ENCODE peak calls at places on chromosomes 1 and 21, in six cellular contexts. One of them, this sample, is unnamed. For H3K27me3, the result is how much of the 10 kb centered on the place peaks cover.

GRCh38 chr1:48049823-48050539 is 52.8 kb upstream of the TRABD2B start:
- DNase-seq in body of pancreas: peak
- DNase-seq in heart left ventricle: no peak
- DNase-seq in upper lobe of left lung: no peak
- DNase-seq in AG04450: no peak
- DNase-seq in lower lobe of right lung: no peak
- DNase-seq in this sample: no peak

GRCh38 chr21:37369307-37369854 is 2.8 kb downstream of the DYRK1A start:
- DNase-seq in body of pancreas: no peak
- DNase-seq in heart left ventricle: no peak
- DNase-seq in upper lobe of left lung: no peak
- DNase-seq in AG04450: no peak
- DNase-seq in lower lobe of right lung: no peak
- DNase-seq in this sample: no peak

GRCh38 chr1:210001751-210002150 is 63.7 kb downstream of the SYT14 start:
- DNase-seq in body of pancreas: no peak
- DNase-seq in heart left ventricle: no peak
- DNase-seq in upper lobe of left lung: no peak
- DNase-seq in AG04450: no peak
- DNase-seq in lower lobe of right lung: no peak
- DNase-seq in this sample: no peak

GRCh38 chr1:225467193-225468020 is 39.6 kb upstream of the LBR start:
- DNase-seq in body of pancreas: no peak
- DNase-seq in heart left ventricle: peak
- DNase-seq in upper lobe of left lung: peak
- DNase-seq in AG04450: no peak
- DNase-seq in lower lobe of right lung: peak
- DNase-seq in this sample: peak

GRCh38 chr21:46096997-46097825 is 701 bp upstream of the COL6A2 start:
- DNase-seq in body of pancreas: peak
- DNase-seq in heart left ventricle: peak
- DNase-seq in upper lobe of left lung: peak
- DNase-seq in AG04450: no peak
- DNase-seq in lower lobe of right lung: no peak
- DNase-seq in this sample: peak

GRCh38 chr1:175192111-175192629 is 406 bp downstream of the KIAA0040 start:
- DNase-seq in body of pancreas: peak
- DNase-seq in heart left ventricle: peak
- DNase-seq in upper lobe of left lung: no peak
- DNase-seq in AG04450: no peak
- DNase-seq in lower lobe of right lung: peak
- DNase-seq in this sample: peak

GRCh38 chr1:178438432-178438831 is 58.3 kb downstream of the CLEC20A start:
- DNase-seq in body of pancreas: no peak
- DNase-seq in heart left ventricle: no peak
- DNase-seq in upper lobe of left lung: no peak
- DNase-seq in AG04450: no peak
- DNase-seq in lower lobe of right lung: no peak
- DNase-seq in this sample: no peak

GRCh38 chr1:234409328-234409727 is 36.1 kb downstream of the COA6 start:
- DNase-seq in body of pancreas: no peak
- DNase-seq in heart left ventricle: no peak
- DNase-seq in upper lobe of left lung: no peak
- DNase-seq in AG04450: no peak
- DNase-seq in lower lobe of right lung: no peak
- DNase-seq in this sample: no peak

GRCh38 chr1:74357150-74357549 is 122.0 kb downstream of the TNNI3K start:
- DNase-seq in body of pancreas: no peak
- DNase-seq in heart left ventricle: no peak
- DNase-seq in upper lobe of left lung: no peak
- DNase-seq in AG04450: no peak
- DNase-seq in lower lobe of right lung: no peak
- DNase-seq in this sample: no peak

GRCh38 chr1:228867093-228867950 is 132.0 kb downstream of the RHOU start:
- DNase-seq in body of pancreas: no peak
- DNase-seq in heart left ventricle: no peak
- DNase-seq in upper lobe of left lung: peak
- DNase-seq in AG04450: no peak
- DNase-seq in lower lobe of right lung: no peak
- DNase-seq in this sample: no peak

GRCh38 chr1:66261370-66261769 is 272.6 kb upstream of the SGIP1 start:
- DNase-seq in body of pancreas: no peak
- DNase-seq in heart left ventricle: no peak
- DNase-seq in upper lobe of left lung: no peak
- DNase-seq in AG04450: no peak
- DNase-seq in lower lobe of right lung: no peak
- DNase-seq in this sample: no peak

GRCh38 chr1:113871597-113872113 is at the start of gene PTPN22:
- DNase-seq in body of pancreas: peak
- DNase-seq in heart left ventricle: peak
- DNase-seq in upper lobe of left lung: no peak
- DNase-seq in AG04450: peak
- DNase-seq in lower lobe of right lung: peak
- DNase-seq in this sample: peak

GRCh38 chr1:11862890-11863289 is 4.1 kb upstream of the NPPB start:
- DNase-seq in body of pancreas: no peak
- DNase-seq in heart left ventricle: no peak
- DNase-seq in upper lobe of left lung: no peak
- DNase-seq in AG04450: no peak
- DNase-seq in lower lobe of right lung: no peak
- DNase-seq in this sample: no peak

GRCh38 chr1:178461104-178461503 is 35.7 kb downstream of the CLEC20A start:
- DNase-seq in body of pancreas: no peak
- DNase-seq in heart left ventricle: no peak
- DNase-seq in upper lobe of left lung: no peak
- DNase-seq in AG04450: no peak
- DNase-seq in lower lobe of right lung: no peak
- DNase-seq in this sample: no peak

GRCh38 chr1:12083766-12084165 is 20.7 kb downstream of the TNFRSF8 start:
- DNase-seq in body of pancreas: no peak
- DNase-seq in heart left ventricle: no peak
- DNase-seq in upper lobe of left lung: no peak
- DNase-seq in AG04450: peak
- DNase-seq in lower lobe of right lung: no peak
- DNase-seq in this sample: peak

GRCh38 chr21:28602581-28602980 is 390.1 kb downstream of the LTN1 start:
- DNase-seq in body of pancreas: no peak
- DNase-seq in heart left ventricle: no peak
- DNase-seq in upper lobe of left lung: no peak
- DNase-seq in AG04450: no peak
- DNase-seq in lower lobe of right lung: no peak
- DNase-seq in this sample: no peak

GRCh38 chr1:61056674-61057439 is 25.5 kb upstream of the NFIA start:
- DNase-seq in body of pancreas: peak
- DNase-seq in heart left ventricle: peak
- DNase-seq in upper lobe of left lung: peak
- DNase-seq in AG04450: no peak
- DNase-seq in lower lobe of right lung: peak
- DNase-seq in this sample: peak

GRCh38 chr1:161032409-161032808 is 6.4 kb downstream of the TSTD1 start:
- DNase-seq in body of pancreas: no peak
- DNase-seq in heart left ventricle: no peak
- DNase-seq in upper lobe of left lung: no peak
- DNase-seq in AG04450: no peak
- DNase-seq in lower lobe of right lung: no peak
- DNase-seq in this sample: no peak

GRCh38 chr1:17167783-17168479 is 37.0 kb upstream of the PADI1 start:
- DNase-seq in body of pancreas: no peak
- DNase-seq in heart left ventricle: no peak
- DNase-seq in upper lobe of left lung: no peak
- DNase-seq in AG04450: no peak
- DNase-seq in lower lobe of right lung: no peak
- DNase-seq in this sample: no peak

GRCh38 chr1:156767879-156768608 is 709 bp downstream of the PRCC start:
- DNase-seq in body of pancreas: peak
- DNase-seq in heart left ventricle: peak
- DNase-seq in upper lobe of left lung: peak
- DNase-seq in AG04450: no peak
- DNase-seq in lower lobe of right lung: peak
- DNase-seq in this sample: peak

GRCh38 chr1:85847356-85847755 is 139.1 kb upstream of the ZNHIT6 start:
- DNase-seq in body of pancreas: no peak
- DNase-seq in heart left ventricle: no peak
- DNase-seq in upper lobe of left lung: no peak
- DNase-seq in AG04450: no peak
- DNase-seq in lower lobe of right lung: no peak
- DNase-seq in this sample: no peak

GRCh38 chr1:31666290-31666963 is 21.8 kb upstream of the PEF1 start:
- DNase-seq in body of pancreas: peak
- DNase-seq in heart left ventricle: no peak
- DNase-seq in upper lobe of left lung: no peak
- DNase-seq in AG04450: no peak
- DNase-seq in lower lobe of right lung: no peak
- DNase-seq in this sample: no peak

GRCh38 chr1:77416692-77417450 is 135.1 kb downstream of the AK5 start:
- DNase-seq in body of pancreas: no peak
- DNase-seq in heart left ventricle: no peak
- DNase-seq in upper lobe of left lung: no peak
- DNase-seq in AG04450: no peak
- DNase-seq in lower lobe of right lung: no peak
- DNase-seq in this sample: no peak

GRCh38 chr1:234388094-234388493 is 14.8 kb downstream of the COA6 start:
- DNase-seq in body of pancreas: no peak
- DNase-seq in heart left ventricle: no peak
- DNase-seq in upper lobe of left lung: no peak
- DNase-seq in AG04450: no peak
- DNase-seq in lower lobe of right lung: no peak
- DNase-seq in this sample: no peak

GRCh38 chr21:29504751-29505321 is 206.1 kb downstream of the BACH1 start:
- DNase-seq in body of pancreas: no peak
- DNase-seq in heart left ventricle: no peak
- DNase-seq in upper lobe of left lung: no peak
- DNase-seq in AG04450: peak
- DNase-seq in lower lobe of right lung: no peak
- DNase-seq in this sample: no peak

GRCh38 chr1:173420330-173420806 is 56.8 kb upstream of the PRDX6 start:
- DNase-seq in body of pancreas: peak
- DNase-seq in heart left ventricle: peak
- DNase-seq in upper lobe of left lung: no peak
- DNase-seq in AG04450: peak
- DNase-seq in lower lobe of right lung: peak
- DNase-seq in this sample: no peak

GRCh38 chr1:28115267-28115666 is 26.9 kb upstream of the EYA3 start:
- DNase-seq in body of pancreas: no peak
- DNase-seq in heart left ventricle: peak
- DNase-seq in upper lobe of left lung: no peak
- DNase-seq in AG04450: no peak
- DNase-seq in lower lobe of right lung: peak
- DNase-seq in this sample: no peak

GRCh38 chr1:81044708-81045107 is 756.0 kb upstream of the ADGRL2 start:
- DNase-seq in body of pancreas: no peak
- DNase-seq in heart left ventricle: no peak
- DNase-seq in upper lobe of left lung: no peak
- DNase-seq in AG04450: no peak
- DNase-seq in lower lobe of right lung: no peak
- DNase-seq in this sample: no peak

GRCh38 chr1:160665330-160666078 is 18.7 kb upstream of the SLAMF1 start:
- DNase-seq in body of pancreas: peak
- DNase-seq in heart left ventricle: peak
- DNase-seq in upper lobe of left lung: no peak
- DNase-seq in AG04450: no peak
- DNase-seq in lower lobe of right lung: peak
- DNase-seq in this sample: peak

GRCh38 chr1:34845131-34845901 is 14.2 kb downstream of the SMIM12 start:
- DNase-seq in body of pancreas: no peak
- DNase-seq in heart left ventricle: no peak
- DNase-seq in upper lobe of left lung: no peak
- DNase-seq in AG04450: no peak
- DNase-seq in lower lobe of right lung: no peak
- DNase-seq in this sample: no peak
- TF ChIP-seq CTCF in body of pancreas: no peak
- TF ChIP-seq CTCF in heart left ventricle: no peak
- TF ChIP-seq CTCF in upper lobe of left lung: no peak
- TF ChIP-seq CTCF in AG04450: no peak
- TF ChIP-seq CTCF in lower lobe of right lung: no peak
- TF ChIP-seq CTCF in this sample: no peak

DNA sequence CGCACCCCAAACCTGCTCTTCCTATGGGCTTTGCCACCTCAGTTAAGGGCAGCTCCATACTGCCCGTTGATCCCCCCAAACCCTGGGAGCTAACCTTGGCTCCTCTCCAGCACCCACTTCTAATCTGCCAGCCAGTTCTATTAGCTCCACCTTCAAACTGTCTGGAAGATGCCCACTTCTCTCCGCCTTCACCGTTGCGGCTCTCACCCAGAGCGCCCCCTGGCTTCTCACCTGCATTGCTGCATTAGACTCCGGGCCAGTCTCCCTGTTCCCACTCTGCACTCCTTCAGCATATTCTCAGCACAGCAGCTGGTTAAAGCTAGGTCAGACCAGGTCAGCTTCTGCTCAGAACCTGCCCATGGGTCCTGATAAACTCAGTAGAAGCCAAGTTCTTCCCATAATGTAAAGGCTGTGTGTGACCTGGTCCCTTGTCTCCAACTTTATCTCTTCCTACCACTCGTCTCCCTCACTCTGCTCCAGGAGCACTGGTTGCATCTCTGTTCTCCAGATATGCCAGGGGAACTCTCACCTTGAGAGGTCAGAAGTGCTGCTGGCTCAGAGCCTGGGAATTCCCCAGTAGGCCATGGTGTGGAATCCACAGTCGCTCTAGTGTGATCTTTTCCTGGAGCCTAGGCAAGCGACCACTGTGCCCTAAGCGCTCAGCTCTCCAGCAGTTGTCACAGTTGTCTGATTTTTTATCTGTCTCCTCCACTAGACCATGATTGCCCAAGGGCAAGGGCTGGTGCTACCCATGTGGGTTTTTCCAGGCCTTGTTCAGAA is 150.3 kb downstream of the HMGB4 start:
- DNase-seq in body of pancreas: peak
- DNase-seq in heart left ventricle: peak
- DNase-seq in upper lobe of left lung: no peak
- DNase-seq in AG04450: no peak
- DNase-seq in lower lobe of right lung: peak
- DNase-seq in this sample: no peak
- H3K27me3 ChIP-seq in body of pancreas: under half
- H3K27me3 ChIP-seq in heart left ventricle: under half
- H3K27me3 ChIP-seq in upper lobe of left lung: under half
- H3K27me3 ChIP-seq in AG04450: under half
- H3K27me3 ChIP-seq in lower lobe of right lung: under half
- H3K27me3 ChIP-seq in this sample: under half

DNA sequence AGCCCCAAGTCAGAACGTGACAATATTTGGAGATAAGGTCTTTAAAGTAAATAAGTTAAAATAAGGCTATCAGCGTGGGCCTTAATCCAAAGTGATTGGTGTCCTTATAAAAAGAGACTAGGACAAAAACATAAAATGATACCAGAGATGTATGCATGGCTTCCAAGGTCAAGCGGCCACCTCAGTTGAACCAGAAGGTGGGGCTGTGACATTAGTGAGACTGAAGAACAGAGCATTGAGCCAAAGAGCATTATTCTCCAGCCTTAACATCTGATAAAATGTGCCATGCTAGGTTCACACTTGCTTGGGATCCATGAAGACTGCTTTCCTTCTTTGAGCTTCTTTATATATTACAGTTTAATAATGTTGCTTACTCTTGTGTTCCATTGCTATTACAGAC is 554.6 kb downstream of the PLA2G4A start:
- DNase-seq in body of pancreas: no peak
- DNase-seq in heart left ventricle: no peak
- DNase-seq in upper lobe of left lung: no peak
- DNase-seq in AG04450: no peak
- DNase-seq in lower lobe of right lung: no peak
- DNase-seq in this sample: no peak
- TF ChIP-seq CTCF in body of pancreas: no peak
- TF ChIP-seq CTCF in heart left ventricle: no peak
- TF ChIP-seq CTCF in upper lobe of left lung: no peak
- TF ChIP-seq CTCF in AG04450: no peak
- TF ChIP-seq CTCF in lower lobe of right lung: no peak
- TF ChIP-seq CTCF in this sample: no peak

GRCh38 chr1:18553388-18553787 is 72.7 kb downstream of the KLHDC7A start:
- DNase-seq in body of pancreas: no peak
- DNase-seq in heart left ventricle: no peak
- DNase-seq in upper lobe of left lung: no peak
- DNase-seq in AG04450: no peak
- DNase-seq in lower lobe of right lung: no peak
- DNase-seq in this sample: no peak
- H3K27me3 ChIP-seq in body of pancreas: under half
- H3K27me3 ChIP-seq in heart left ventricle: under half
- H3K27me3 ChIP-seq in upper lobe of left lung: under half
- H3K27me3 ChIP-seq in AG04450: under half
- H3K27me3 ChIP-seq in lower lobe of right lung: under half
- H3K27me3 ChIP-seq in this sample: under half